ENCODE peak calls at places on chromosome 10, in four cellular contexts. One of them, this sample, is unnamed.

GRCh38 chr10:132458595-132459251 is 61.7 kb downstream of the PWWP2B start:
- DNase-seq in choroid plexus epithelial cell: peak
- DNase-seq in NCI-H1694 treated with DMSO at 0.1 percent for 48 hours: no peak
- DNase-seq in activated CD8-positive, alpha-beta memory T cell treated with anti-CD3 and anti-CD28 coated beads for 24 hours: peak
- DNase-seq in this sample: no peak

GRCh38 chr10:58697691-58698090 is 185.0 kb downstream of the BICC1 start:
- DNase-seq in activated CD8-positive, alpha-beta memory T cell treated with anti-CD3 and anti-CD28 coated beads for 24 hours: no peak
- DNase-seq in NCI-H1694 treated with DMSO at 0.1 percent for 48 hours: no peak
- DNase-seq in choroid plexus epithelial cell: peak
- DNase-seq in this sample: no peak

GRCh38 chr10:125762692-125763648 is 12.7 kb downstream of the MMP21 start:
- DNase-seq in choroid plexus epithelial cell: no peak
- DNase-seq in NCI-H1694 treated with DMSO at 0.1 percent for 48 hours: no peak
- DNase-seq in activated CD8-positive, alpha-beta memory T cell treated with anti-CD3 and anti-CD28 coated beads for 24 hours: no peak
- DNase-seq in this sample: no peak

GRCh38 chr10:90945496-90946070 is 24.7 kb upstream of the ANKRD1 start:
- DNase-seq in activated CD8-positive, alpha-beta memory T cell treated with anti-CD3 and anti-CD28 coated beads for 24 hours: no peak
- DNase-seq in choroid plexus epithelial cell: no peak
- DNase-seq in NCI-H1694 treated with DMSO at 0.1 percent for 48 hours: no peak
- DNase-seq in this sample: peak

GRCh38 chr10:84613336-84614021 is 285.1 kb downstream of the CCSER2 start:
- DNase-seq in NCI-H1694 treated with DMSO at 0.1 percent for 48 hours: peak
- DNase-seq in choroid plexus epithelial cell: peak
- DNase-seq in activated CD8-positive, alpha-beta memory T cell treated with anti-CD3 and anti-CD28 coated beads for 24 hours: no peak
- DNase-seq in this sample: no peak

GRCh38 chr10:103758294-103758681 is 97.1 kb downstream of the SH3PXD2A start:
- DNase-seq in activated CD8-positive, alpha-beta memory T cell treated with anti-CD3 and anti-CD28 coated beads for 24 hours: no peak
- DNase-seq in choroid plexus epithelial cell: peak
- DNase-seq in NCI-H1694 treated with DMSO at 0.1 percent for 48 hours: no peak
- DNase-seq in this sample: peak

GRCh38 chr10:32055478-32056135 is 618 bp downstream of the KIF5B start:
- DNase-seq in NCI-H1694 treated with DMSO at 0.1 percent for 48 hours: peak
- DNase-seq in activated CD8-positive, alpha-beta memory T cell treated with anti-CD3 and anti-CD28 coated beads for 24 hours: peak
- DNase-seq in choroid plexus epithelial cell: peak
- DNase-seq in this sample: peak

GRCh38 chr10:100146875-100147665 is 38.8 kb downstream of the ERLIN1 start:
- DNase-seq in NCI-H1694 treated with DMSO at 0.1 percent for 48 hours: no peak
- DNase-seq in activated CD8-positive, alpha-beta memory T cell treated with anti-CD3 and anti-CD28 coated beads for 24 hours: no peak
- DNase-seq in choroid plexus epithelial cell: no peak
- DNase-seq in this sample: peak

GRCh38 chr10:62813453-62813852 is 2.7 kb downstream of the EGR2 start:
- DNase-seq in NCI-H1694 treated with DMSO at 0.1 percent for 48 hours: no peak
- DNase-seq in choroid plexus epithelial cell: no peak
- DNase-seq in activated CD8-positive, alpha-beta memory T cell treated with anti-CD3 and anti-CD28 coated beads for 24 hours: no peak
- DNase-seq in this sample: no peak

GRCh38 chr10:88474884-88475844 is 108.0 kb downstream of the RNLS start:
- DNase-seq in choroid plexus epithelial cell: no peak
- DNase-seq in activated CD8-positive, alpha-beta memory T cell treated with anti-CD3 and anti-CD28 coated beads for 24 hours: no peak
- DNase-seq in NCI-H1694 treated with DMSO at 0.1 percent for 48 hours: no peak
- DNase-seq in this sample: no peak

GRCh38 chr10:127963136-127963535 is 56.2 kb downstream of the PTPRE start:
- DNase-seq in choroid plexus epithelial cell: no peak
- DNase-seq in activated CD8-positive, alpha-beta memory T cell treated with anti-CD3 and anti-CD28 coated beads for 24 hours: no peak
- DNase-seq in NCI-H1694 treated with DMSO at 0.1 percent for 48 hours: no peak
- DNase-seq in this sample: no peak

GRCh38 chr10:14185501-14186045 is 145.2 kb downstream of the FRMD4A start:
- DNase-seq in choroid plexus epithelial cell: peak
- DNase-seq in NCI-H1694 treated with DMSO at 0.1 percent for 48 hours: peak
- DNase-seq in activated CD8-positive, alpha-beta memory T cell treated with anti-CD3 and anti-CD28 coated beads for 24 hours: peak
- DNase-seq in this sample: peak

GRCh38 chr10:124722812-124723783 is 21.1 kb downstream of the FAM53B start:
- DNase-seq in activated CD8-positive, alpha-beta memory T cell treated with anti-CD3 and anti-CD28 coated beads for 24 hours: peak
- DNase-seq in NCI-H1694 treated with DMSO at 0.1 percent for 48 hours: no peak
- DNase-seq in choroid plexus epithelial cell: peak
- DNase-seq in this sample: no peak

GRCh38 chr10:52525761-52526160 is 211.7 kb downstream of the DKK1 start:
- DNase-seq in choroid plexus epithelial cell: peak
- DNase-seq in NCI-H1694 treated with DMSO at 0.1 percent for 48 hours: no peak
- DNase-seq in activated CD8-positive, alpha-beta memory T cell treated with anti-CD3 and anti-CD28 coated beads for 24 hours: no peak
- DNase-seq in this sample: peak

GRCh38 chr10:121069061-121069850 is 218.1 kb downstream of the WDR11 start:
- DNase-seq in choroid plexus epithelial cell: peak
- DNase-seq in activated CD8-positive, alpha-beta memory T cell treated with anti-CD3 and anti-CD28 coated beads for 24 hours: no peak
- DNase-seq in NCI-H1694 treated with DMSO at 0.1 percent for 48 hours: no peak
- DNase-seq in this sample: no peak

GRCh38 chr10:118332247-118332646 is 9.9 kb downstream of the FAM204A start:
- DNase-seq in choroid plexus epithelial cell: no peak
- DNase-seq in NCI-H1694 treated with DMSO at 0.1 percent for 48 hours: no peak
- DNase-seq in activated CD8-positive, alpha-beta memory T cell treated with anti-CD3 and anti-CD28 coated beads for 24 hours: no peak
- DNase-seq in this sample: no peak

GRCh38 chr10:70770001-70770400 is 15.2 kb downstream of the TBATA start:
- DNase-seq in NCI-H1694 treated with DMSO at 0.1 percent for 48 hours: no peak
- DNase-seq in activated CD8-positive, alpha-beta memory T cell treated with anti-CD3 and anti-CD28 coated beads for 24 hours: no peak
- DNase-seq in choroid plexus epithelial cell: no peak
- DNase-seq in this sample: no peak

GRCh38 chr10:93268021-93268420 is 194.3 kb downstream of the CYP26A1 start:
- DNase-seq in NCI-H1694 treated with DMSO at 0.1 percent for 48 hours: no peak
- DNase-seq in choroid plexus epithelial cell: no peak
- DNase-seq in activated CD8-positive, alpha-beta memory T cell treated with anti-CD3 and anti-CD28 coated beads for 24 hours: no peak
- DNase-seq in this sample: no peak

GRCh38 chr10:128854965-128855364 is 612.1 kb upstream of the MGMT start:
- DNase-seq in NCI-H1694 treated with DMSO at 0.1 percent for 48 hours: peak
- DNase-seq in choroid plexus epithelial cell: peak
- DNase-seq in activated CD8-positive, alpha-beta memory T cell treated with anti-CD3 and anti-CD28 coated beads for 24 hours: no peak
- DNase-seq in this sample: no peak

GRCh38 chr10:97664282-97664850 is 22.7 kb downstream of the AVPI1 start:
- DNase-seq in NCI-H1694 treated with DMSO at 0.1 percent for 48 hours: no peak
- DNase-seq in choroid plexus epithelial cell: no peak
- DNase-seq in activated CD8-positive, alpha-beta memory T cell treated with anti-CD3 and anti-CD28 coated beads for 24 hours: no peak
- DNase-seq in this sample: peak

GRCh38 chr10:69403519-69403918 is 13.2 kb downstream of the TACR2 start:
- DNase-seq in activated CD8-positive, alpha-beta memory T cell treated with anti-CD3 and anti-CD28 coated beads for 24 hours: no peak
- DNase-seq in choroid plexus epithelial cell: peak
- DNase-seq in NCI-H1694 treated with DMSO at 0.1 percent for 48 hours: no peak
- DNase-seq in this sample: peak

GRCh38 chr10:93652857-93653256 is 40.5 kb downstream of the PDE6C start:
- DNase-seq in activated CD8-positive, alpha-beta memory T cell treated with anti-CD3 and anti-CD28 coated beads for 24 hours: no peak
- DNase-seq in choroid plexus epithelial cell: peak
- DNase-seq in NCI-H1694 treated with DMSO at 0.1 percent for 48 hours: no peak
- DNase-seq in this sample: peak

GRCh38 chr10:101939273-101939635 is 95.7 kb upstream of the KCNIP2 start:
- DNase-seq in NCI-H1694 treated with DMSO at 0.1 percent for 48 hours: no peak
- DNase-seq in activated CD8-positive, alpha-beta memory T cell treated with anti-CD3 and anti-CD28 coated beads for 24 hours: no peak
- DNase-seq in choroid plexus epithelial cell: peak
- DNase-seq in this sample: peak

GRCh38 chr10:11913184-11913641 is 90.1 kb downstream of the PROSER2 start:
- DNase-seq in NCI-H1694 treated with DMSO at 0.1 percent for 48 hours: no peak
- DNase-seq in choroid plexus epithelial cell: peak
- DNase-seq in activated CD8-positive, alpha-beta memory T cell treated with anti-CD3 and anti-CD28 coated beads for 24 hours: no peak
- DNase-seq in this sample: peak

GRCh38 chr10:133276435-133277201 is at the start of gene ADAM8:
- DNase-seq in NCI-H1694 treated with DMSO at 0.1 percent for 48 hours: no peak
- DNase-seq in choroid plexus epithelial cell: no peak
- DNase-seq in activated CD8-positive, alpha-beta memory T cell treated with anti-CD3 and anti-CD28 coated beads for 24 hours: peak
- DNase-seq in this sample: no peak

GRCh38 chr10:5041471-5042023 is 37.9 kb upstream of the AKR1C2 start:
- DNase-seq in NCI-H1694 treated with DMSO at 0.1 percent for 48 hours: no peak
- DNase-seq in choroid plexus epithelial cell: no peak
- DNase-seq in activated CD8-positive, alpha-beta memory T cell treated with anti-CD3 and anti-CD28 coated beads for 24 hours: no peak
- DNase-seq in this sample: no peak

GRCh38 chr10:19811517-19811916 is 4.7 kb upstream of the PLXDC2 start:
- DNase-seq in activated CD8-positive, alpha-beta memory T cell treated with anti-CD3 and anti-CD28 coated beads for 24 hours: no peak
- DNase-seq in choroid plexus epithelial cell: peak
- DNase-seq in NCI-H1694 treated with DMSO at 0.1 percent for 48 hours: no peak
- DNase-seq in this sample: peak

GRCh38 chr10:71697938-71698709 is 21.5 kb downstream of the C10orf105 start:
- DNase-seq in choroid plexus epithelial cell: no peak
- DNase-seq in activated CD8-positive, alpha-beta memory T cell treated with anti-CD3 and anti-CD28 coated beads for 24 hours: peak
- DNase-seq in NCI-H1694 treated with DMSO at 0.1 percent for 48 hours: no peak
- DNase-seq in this sample: no peak

GRCh38 chr10:62811159-62811875 is 4.8 kb downstream of the EGR2 start:
- DNase-seq in activated CD8-positive, alpha-beta memory T cell treated with anti-CD3 and anti-CD28 coated beads for 24 hours: peak
- DNase-seq in NCI-H1694 treated with DMSO at 0.1 percent for 48 hours: no peak
- DNase-seq in choroid plexus epithelial cell: no peak
- DNase-seq in this sample: no peak

GRCh38 chr10:10873289-10873688 is 144.4 kb upstream of the CELF2 start:
- DNase-seq in choroid plexus epithelial cell: peak
- DNase-seq in activated CD8-positive, alpha-beta memory T cell treated with anti-CD3 and anti-CD28 coated beads for 24 hours: no peak
- DNase-seq in NCI-H1694 treated with DMSO at 0.1 percent for 48 hours: no peak
- DNase-seq in this sample: no peak

GRCh38 chr10:48227213-48227612 is 47.3 kb downstream of the FRMPD2 start:
- DNase-seq in activated CD8-positive, alpha-beta memory T cell treated with anti-CD3 and anti-CD28 coated beads for 24 hours: no peak
- DNase-seq in NCI-H1694 treated with DMSO at 0.1 percent for 48 hours: peak
- DNase-seq in choroid plexus epithelial cell: no peak
- DNase-seq in this sample: no peak

GRCh38 chr10:16681525-16681924 is 135.7 kb downstream of the RSU1 start:
- DNase-seq in NCI-H1694 treated with DMSO at 0.1 percent for 48 hours: no peak
- DNase-seq in activated CD8-positive, alpha-beta memory T cell treated with anti-CD3 and anti-CD28 coated beads for 24 hours: no peak
- DNase-seq in choroid plexus epithelial cell: peak
- DNase-seq in this sample: no peak

GRCh38 chr10:114697061-114697598 is 39.1 kb upstream of the ABLIM1 start:
- DNase-seq in NCI-H1694 treated with DMSO at 0.1 percent for 48 hours: no peak
- DNase-seq in activated CD8-positive, alpha-beta memory T cell treated with anti-CD3 and anti-CD28 coated beads for 24 hours: no peak
- DNase-seq in choroid plexus epithelial cell: no peak
- DNase-seq in this sample: no peak

GRCh38 chr10:62046522-62047239 is 145.2 kb downstream of the ARID5B start:
- DNase-seq in activated CD8-positive, alpha-beta memory T cell treated with anti-CD3 and anti-CD28 coated beads for 24 hours: no peak
- DNase-seq in choroid plexus epithelial cell: peak
- DNase-seq in NCI-H1694 treated with DMSO at 0.1 percent for 48 hours: no peak
- DNase-seq in this sample: peak